ENCODE peak calls at places on chromosomes 12 and 14, in nine cellular contexts. K, S, M, W, A, L, B, D and H are unnamed samples.

GRCh38 chr12:43151406-43152080 is 400.5 kb downstream of the ADAMTS20 start:
- DNase-seq in K (no peak), S (no peak), M (no peak), W (no peak), A (no peak), L (no peak), B (no peak), D (no peak), H (no peak)

GRCh38 chr12:1398673-1399072 is 195.7 kb downstream of the FBXL14 start:
- DNase-seq in K (peak), S (no peak), M (no peak), W (no peak), A (no peak), L (no peak), B (no peak), D (peak), H (peak)

GRCh38 chr14:56709201-56709600 is 101.1 kb downstream of the OTX2 start:
- DNase-seq in K (no peak), S (no peak), M (no peak), W (no peak), A (no peak), L (peak), B (no peak), D (no peak), H (no peak)

GRCh38 chr12:49565119-49565955 is 2.6 kb downstream of the MCRS1 start:
- DNase-seq in K (no peak), S (no peak), M (no peak), W (no peak), A (no peak), L (no peak), B (no peak), D (no peak), H (no peak)

GRCh38 chr14:80428171-80428570 is 216.9 kb upstream of the DIO2 start:
- DNase-seq in K (no peak), S (no peak), M (no peak), W (no peak), A (no peak), L (peak), B (no peak), D (peak), H (no peak)

GRCh38 chr14:100122481-100123215 is 36.8 kb downstream of the DEGS2 start:
- DNase-seq in K (no peak), S (no peak), M (no peak), W (no peak), A (no peak), L (no peak), B (no peak), D (no peak), H (no peak)

GRCh38 chr12:89919241-89919906 is 210.7 kb upstream of the ATP2B1 start:
- DNase-seq in K (no peak), S (no peak), M (no peak), W (no peak), A (no peak), L (no peak), B (no peak), D (no peak), H (no peak)

GRCh38 chr14:92408186-92408585 is 85.2 kb downstream of the SLC24A4 start:
- DNase-seq in K (no peak), S (no peak), M (no peak), W (no peak), A (no peak), L (peak), B (no peak), D (peak), H (no peak)

GRCh38 chr14:106879241-106879640 is 1352.9 kb downstream of the TMEM121 start:
- DNase-seq in K (peak), S (no peak), M (no peak), W (no peak), A (peak), L (no peak), B (no peak), D (no peak), H (peak)

GRCh38 chr12:115140981-115141380 is 457.0 kb upstream of the TBX3 start:
- DNase-seq in K (no peak), S (peak), M (no peak), W (no peak), A (no peak), L (peak), B (no peak), D (no peak), H (peak)

GRCh38 chr14:61147369-61147897 is 133.7 kb downstream of the TMEM30B start:
- DNase-seq in K (no peak), S (no peak), M (no peak), W (no peak), A (no peak), L (no peak), B (no peak), D (peak), H (no peak)

GRCh38 chr14:96894966-96895365 is 97.8 kb downstream of the VRK1 start:
- DNase-seq in K (no peak), S (no peak), M (no peak), W (no peak), A (no peak), L (peak), B (no peak), D (peak), H (no peak)

GRCh38 chr12:108515916-108516315 is 839 bp downstream of the FICD start:
- DNase-seq in K (no peak), S (no peak), M (no peak), W (no peak), A (no peak), L (peak), B (no peak), D (no peak), H (no peak)

GRCh38 chr12:115227137-115227615 is 543.2 kb upstream of the TBX3 start:
- DNase-seq in K (no peak), S (no peak), M (no peak), W (no peak), A (no peak), L (peak), B (no peak), D (peak), H (no peak)

GRCh38 chr12:131105736-131106356 is 152.1 kb downstream of the ADGRD1 start:
- DNase-seq in K (no peak), S (peak), M (no peak), W (no peak), A (peak), L (no peak), B (no peak), D (no peak), H (no peak)

GRCh38 chr14:72401632-72402428 is 469.6 kb downstream of the RGS6 start:
- DNase-seq in K (peak), S (no peak), M (no peak), W (no peak), A (peak), L (no peak), B (no peak), D (no peak), H (no peak)

GRCh38 chr12:121799175-121799841 is 4.5 kb upstream of the SETD1B start:
- DNase-seq in K (peak), S (no peak), M (peak), W (peak), A (peak), L (peak), B (no peak), D (peak), H (peak)

GRCh38 chr12:1281683-1282366 is 290.8 kb downstream of the ERC1 start:
- DNase-seq in K (no peak), S (no peak), M (no peak), W (no peak), A (no peak), L (no peak), B (no peak), D (peak), H (no peak)

GRCh38 chr12:57623811-57624390 is 9.1 kb downstream of the B4GALNT1 start:
- DNase-seq in K (no peak), S (no peak), M (no peak), W (no peak), A (no peak), L (no peak), B (no peak), D (no peak), H (no peak)

GRCh38 chr14:85533821-85534271 is 3.9 kb downstream of the FLRT2 start:
- DNase-seq in K (no peak), S (peak), M (peak), W (peak), A (no peak), L (peak), B (no peak), D (peak), H (peak)

GRCh38 chr12:91287753-91288152 is 105.1 kb upstream of the DCN start:
- DNase-seq in K (no peak), S (no peak), M (no peak), W (no peak), A (no peak), L (no peak), B (no peak), D (no peak), H (no peak)

GRCh38 chr12:1256285-1256684 is 265.3 kb downstream of the ERC1 start:
- DNase-seq in K (no peak), S (no peak), M (no peak), W (no peak), A (no peak), L (no peak), B (no peak), D (no peak), H (no peak)

GRCh38 chr12:91250273-91250672 is 67.7 kb upstream of the DCN start:
- DNase-seq in K (no peak), S (no peak), M (no peak), W (no peak), A (no peak), L (no peak), B (no peak), D (no peak), H (no peak)

GRCh38 chr12:116863275-116863767 is 17.9 kb downstream of the HRK start:
- DNase-seq in K (peak), S (peak), M (no peak), W (peak), A (no peak), L (peak), B (no peak), D (no peak), H (peak)

GRCh38 chr12:85225501-85225900 is 54.5 kb upstream of the ALX1 start:
- DNase-seq in K (no peak), S (no peak), M (no peak), W (no peak), A (no peak), L (no peak), B (no peak), D (no peak), H (no peak)

GRCh38 chr12:63086149-63086915 is 64.7 kb downstream of the AVPR1A start:
- DNase-seq in K (no peak), S (no peak), M (no peak), W (no peak), A (no peak), L (no peak), B (no peak), D (no peak), H (no peak)

GRCh38 chr12:127293507-127294310 is 973.3 kb upstream of the TMEM132C start:
- DNase-seq in K (peak), S (peak), M (peak), W (peak), A (no peak), L (peak), B (no peak), D (peak), H (peak)

GRCh38 chr12:110702081-110702480 is 13.2 kb upstream of the HVCN1 start:
- DNase-seq in K (no peak), S (no peak), M (no peak), W (no peak), A (no peak), L (no peak), B (no peak), D (no peak), H (no peak)